ENCODE peak calls at places on chromosome 22, in six cellular contexts. T is LHCN-M2; M is upper lobe of right lung; W is M059J; A is T-helper 17 cell; Q is activated T-helper 2 cell treated with anti-CD3 and anti-CD28 coated beads, Interferon-gamma antibody, Interleukin-2, Interleukin-4, amounts not matched to agents 10 μg/mL and 5 μg/mL and 100 μg/mL, durations not matched to agents 14 hours and 24 hours and 36 hours. I is an unnamed sample.

GRCh38 chr22:17777005-17777716 is 2.9 kb upstream of the BID start:
- DNase-seq in M (peak), T (no peak), W (no peak), A (no peak), Q (peak), I (no peak)

GRCh38 chr22:49999063-49999900 is 13.3 kb downstream of the IL17REL start:
- DNase-seq in W (no peak), A (no peak), T (no peak), Q (no peak), M (peak), I (no peak)

GRCh38 chr22:22429374-22430108 is 79.0 kb downstream of the ZNF280B start:
- DNase-seq in W (no peak), A (no peak), Q (no peak), T (no peak), M (no peak), I (no peak)

GRCh38 chr22:29325785-29326315 is 10.4 kb upstream of the RASL10A start:
- DNase-seq in Q (no peak), A (no peak), T (no peak), W (no peak), M (no peak), I (no peak)

GRCh38 chr22:27086728-27087450 is 429.5 kb downstream of the MIAT start:
- DNase-seq in M (no peak), T (peak), Q (no peak), A (no peak), W (no peak), I (no peak)

GRCh38 chr22:35601743-35602633 is 15.1 kb downstream of the MB start:
- DNase-seq in W (peak), M (peak), T (peak), A (no peak), Q (no peak), I (peak)

GRCh38 chr22:39482768-39483167 is 19.3 kb upstream of the MIEF1 start:
- DNase-seq in T (peak), W (peak), A (no peak), Q (no peak), M (no peak), I (no peak)

GRCh38 chr22:37749831-37750595 is 53.2 kb downstream of the TRIOBP start:
- DNase-seq in M (no peak), Q (no peak), T (peak), A (no peak), W (peak), I (peak)

GRCh38 chr22:21455334-21456089 is 11.7 kb upstream of the TMEM191C start:
- DNase-seq in M (peak), A (no peak), W (no peak), T (no peak), Q (no peak), I (no peak)

I was measured in ELR.